ENCODE peak calls at places on chromosomes 7 and 10, in four cellular contexts. W, U, M and D are unnamed samples.

GRCh38 chr10:13051126-13051694 is 48.8 kb upstream of the OPTN start:
- DNase-seq in W (no peak), U (no peak), M (no peak), D (no peak)

GRCh38 chr10:78577673-78578072 is 491.1 kb upstream of the ZMIZ1 start:
- DNase-seq in W (no peak), U (no peak), M (no peak), D (no peak)

GRCh38 chr7:15555385-15555859 is 6.4 kb downstream of the AGMO start:
- DNase-seq in W (no peak), U (no peak), M (peak; percentile 27), D (no peak)

GRCh38 chr7:158672975-158673374 is 31.6 kb downstream of the NCAPG2 start:
- DNase-seq in W (no peak), U (no peak), M (no peak), D (no peak)

GRCh38 chr10:3074145-3074665 is 6.9 kb downstream of the PFKP start:
- DNase-seq in W (no peak), U (peak; percentile 74), M (no peak), D (no peak)

GRCh38 chr7:134089446-134089845 is 37.7 kb upstream of the LRGUK start:
- DNase-seq in W (no peak), U (no peak), M (no peak), D (no peak)

GRCh38 chr10:29471483-29471859 is 163.3 kb downstream of the SVIL start:
- DNase-seq in W (no peak), U (no peak), M (no peak), D (no peak)

GRCh38 chr10:86282664-86283465 is 83.7 kb downstream of the GRID1 start:
- DNase-seq in W (no peak), U (no peak), M (peak; percentile 9), D (no peak)

GRCh38 chr7:67387851-67388250 is 391.2 kb downstream of the TYW1 start:
- DNase-seq in W (no peak), U (no peak), M (no peak), D (no peak)

GRCh38 chr10:125708971-125709503 is 10.5 kb upstream of the EDRF1 start:
- DNase-seq in W (no peak), U (no peak), M (no peak), D (no peak)

GRCh38 chr7:2527505-2528464 is 8.2 kb downstream of the LFNG start:
- DNase-seq in W (no peak), U (peak; percentile 78), M (no peak), D (no peak)

GRCh38 chr7:32583791-32584190 is 88.5 kb downstream of the AVL9 start:
- DNase-seq in W (no peak), U (no peak), M (no peak), D (no peak)

GRCh38 chr10:68423522-68423921 is 16.4 kb upstream of the RUFY2 start:
- DNase-seq in W (no peak), U (no peak), M (no peak), D (no peak)

GRCh38 chr7:140304071-140304799 is 94.1 kb downstream of the SLC37A3 start:
- DNase-seq in W (no peak), U (peak; percentile 47), M (no peak), D (no peak)

GRCh38 chr7:72362246-72362645 is 49.9 kb downstream of the CALN1 start:
- DNase-seq in W (no peak), U (no peak), M (no peak), D (no peak)

GRCh38 chr10:75240329-75240728 is 4.6 kb upstream of the COMTD1 start:
- DNase-seq in W (no peak), U (no peak), M (no peak), D (no peak)

GRCh38 chr10:110181451-110181850 is 26.0 kb upstream of the MXI1 start:
- DNase-seq in W (no peak), U (no peak), M (no peak), D (no peak)

GRCh38 chr10:78972947-78973900 is 95.5 kb upstream of the ZMIZ1 start:
- DNase-seq in W (peak; percentile 76), U (peak; percentile 87), M (peak; percentile 74), D (peak; percentile 79)

GRCh38 chr7:136555933-136556332 is 312.5 kb upstream of the CHRM2 start:
- DNase-seq in W (no peak), U (no peak), M (no peak), D (peak; percentile 30)

GRCh38 chr10:62978417-62978955 is 154.6 kb upstream of the NRBF2 start:
- DNase-seq in W (no peak), U (no peak), M (no peak), D (no peak)

GRCh38 chr10:125137601-125138438 is 22.5 kb downstream of the CTBP2 start:
- DNase-seq in W (peak; percentile 36), U (peak; percentile 85), M (no peak), D (peak; percentile 99)

GRCh38 chr7:84107259-84107658 is 87.3 kb downstream of the SEMA3A start:
- DNase-seq in W (no peak), U (no peak), M (no peak), D (no peak)

GRCh38 chr10:13690281-13690825 is 103.6 kb downstream of the PRPF18 start:
- DNase-seq in W (no peak), U (no peak), M (no peak), D (no peak)

GRCh38 chr7:134696261-134696660 is 49.6 kb downstream of the BPGM start:
- DNase-seq in W (peak; percentile 47), U (no peak), M (no peak), D (no peak)

GRCh38 chr10:93436577-93436976 is 45.6 kb downstream of the MYOF start:
- DNase-seq in W (peak; percentile 65), U (no peak), M (peak; percentile 65), D (peak; percentile 45)

GRCh38 chr10:11164806-11165590 is 147.3 kb downstream of the CELF2 start:
- DNase-seq in W (peak; percentile 66), U (peak; percentile 89), M (peak; percentile 63), D (peak; percentile 54)

GRCh38 chr10:119281581-119282071 is 74.3 kb downstream of the GRK5 start:
- DNase-seq in W (peak; percentile 81), U (no peak), M (peak; percentile 75), D (peak; percentile 98)

GRCh38 chr7:136868496-136869005 is at the start of gene CHRM2:
- DNase-seq in W (no peak), U (no peak), M (no peak), D (peak; percentile 3)

GRCh38 chr7:69060516-69060915 is 537.8 kb upstream of the AUTS2 start:
- DNase-seq in W (no peak), U (no peak), M (no peak), D (no peak)
- TF ChIP-seq POLR2A in W (no peak), U (no peak), M (no peak), D (no peak)

GRCh38 chr7:101788517-101788916 is 28.9 kb upstream of the CUX1 start:
- DNase-seq in W (no peak), U (no peak), M (no peak), D (no peak)
- H3K4me1 ChIP-seq in W (peaks cover 1% of the 10 kb centered on the region), U (no peaks in the 10 kb centered on the region), M (peaks cover 8% of the 10 kb centered on the region), D (no peaks in the 10 kb centered on the region)

GRCh38 chr7:139036901-139037300 is 1.1 kb upstream of the ZC3HAV1L start:
- DNase-seq in W (no peak), U (no peak), M (no peak), D (no peak)

GRCh38 chr7:139034336-139034735 is 1.5 kb downstream of the ZC3HAV1L start:
- DNase-seq in W (no peak), U (no peak), M (no peak), D (no peak)

GRCh38 chr7:139034855-139035587 is 821 bp downstream of the ZC3HAV1L start:
- DNase-seq in W (peak; percentile 70), U (peak; percentile 59), M (peak; percentile 49), D (no peak)

GRCh38 chr7:139033346-139034114 is 2.3 kb downstream of the ZC3HAV1L start:
- DNase-seq in W (no peak), U (no peak), M (no peak), D (peak; percentile 89)

DNA sequence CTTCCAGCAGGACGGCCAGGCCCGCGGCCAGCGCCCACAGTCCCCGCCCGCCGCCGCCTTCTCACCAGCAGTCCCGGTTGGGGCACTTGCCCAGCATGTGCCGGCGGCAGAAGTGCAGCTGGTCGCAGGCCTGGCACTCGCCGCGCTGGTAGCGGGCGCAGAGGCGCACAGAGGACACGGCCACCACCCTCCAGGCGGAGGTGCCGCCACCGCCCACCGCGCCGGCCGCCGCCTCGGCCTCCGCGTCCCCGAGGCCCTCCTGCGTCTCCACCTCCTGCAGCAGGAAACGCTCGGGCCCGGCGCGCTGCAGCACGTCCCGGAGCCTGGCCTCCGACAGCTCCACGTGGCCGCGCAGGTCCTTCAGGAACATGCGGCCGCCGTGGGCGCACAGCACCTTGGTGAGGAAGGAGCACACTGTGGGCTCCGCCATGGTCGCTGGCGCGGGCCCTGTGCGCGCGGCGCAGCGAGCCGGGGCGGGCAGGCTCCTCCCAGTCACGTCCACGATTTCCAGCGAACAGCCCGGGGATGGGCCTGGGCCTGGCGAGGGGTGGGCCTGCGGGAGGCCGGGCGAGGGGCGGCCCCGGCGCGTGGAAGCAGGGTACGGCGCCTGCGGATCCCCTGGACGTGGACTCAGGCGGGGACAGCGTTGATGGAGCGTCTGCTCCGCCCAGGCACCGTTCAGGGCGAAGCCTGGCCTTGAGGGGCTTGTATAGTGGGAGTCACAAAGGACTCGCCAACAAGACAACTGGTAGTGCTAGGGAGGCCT is at the start of gene ZC3HAV1L:
- DNase-seq in W (peak; percentile 78), U (peak; percentile 60), M (peak; percentile 71), D (peak; percentile 83)
- H3K4me3 ChIP-seq in W (peak within 1 kb of the TSS; percentile 76), U (peak within 1 kb of the TSS; percentile 75), M (peak within 1 kb of the TSS; percentile 72), D (peak within 1 kb of the TSS; percentile 82)

GRCh38 chr10:50991496-50992355 is 82.6 kb upstream of the PRKG1 start:
- DNase-seq in W (peak; percentile 49), U (peak; percentile 59), M (peak; percentile 51), D (peak; percentile 54)
- TF ChIP-seq POLR2A in W (no peak), U (no peak), M (no peak), D (no peak)

DNA sequence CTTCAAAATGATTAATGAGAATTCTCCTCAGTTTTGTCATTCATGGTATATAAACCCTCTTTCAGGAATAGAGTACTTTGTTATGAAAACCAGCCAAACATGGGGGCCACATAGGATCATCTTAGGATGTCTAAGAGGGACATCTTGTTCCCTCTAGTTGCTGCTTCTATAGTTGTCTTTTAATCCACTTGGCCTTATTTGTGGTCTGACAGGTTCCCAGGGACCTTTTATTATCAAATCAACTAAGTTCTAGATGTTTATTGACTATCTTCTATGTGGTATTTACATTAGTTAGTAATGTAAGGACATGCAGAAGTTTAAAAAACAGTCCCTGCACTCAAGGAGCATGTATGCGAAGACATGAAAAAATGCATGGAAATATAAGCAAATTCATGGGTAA is 1.6 kb upstream of the ZC3HAV1 start:
- DNase-seq in W (no peak), U (no peak), M (no peak), D (no peak)
- H3K4me1 ChIP-seq in W (peaks cover 6% of the 10 kb centered on the region), U (peaks cover 3% of the 10 kb centered on the region), M (no peaks in the 10 kb centered on the region), D (peaks cover 19% of the 10 kb centered on the region)